ENCODE peak calls at places on chromosomes 1 and 21, in eight cellular contexts. M, X, L, K, E, U, Y and V are unnamed samples.

GRCh38 chr21:29053011-29053553 is 20.4 kb downstream of the CCT8 start:
- ATAC-seq in M (peak; percentile 27), X (peak; percentile 41), L (no peak), K (no peak), E (no peak), U (peak; percentile 16), Y (no peak), V (no peak)

GRCh38 chr1:169604781-169605560 is 18.7 kb upstream of the F5 start:
- ATAC-seq in M (peak; percentile 91), X (peak; percentile 94), L (peak; percentile 39), K (peak; percentile 92), E (peak; percentile 91), U (no peak), Y (peak; percentile 92), V (peak; percentile 88)

GRCh38 chr1:43824795-43825194 is 108.8 kb upstream of the ARTN start:
- ATAC-seq in M (no peak), X (no peak), L (no peak), K (no peak), E (no peak), U (no peak), Y (no peak), V (no peak)

GRCh38 chr1:119582801-119583200 is 65.3 kb downstream of the ZNF697 start:
- ATAC-seq in M (peak; percentile 55), X (peak; percentile 71), L (peak; percentile 88), K (no peak), E (peak; percentile 95), U (peak; percentile 97), Y (no peak), V (peak; percentile 43)

GRCh38 chr1:200243042-200243437 is 166.8 kb downstream of the ZNF281 start:
- ATAC-seq in M (no peak), X (no peak), L (no peak), K (no peak), E (no peak), U (no peak), Y (no peak), V (no peak)

GRCh38 chr1:241610056-241610815 is 29.9 kb downstream of the CHML start:
- ATAC-seq in M (no peak), X (no peak), L (peak; percentile 89), K (no peak), E (peak; percentile 52), U (no peak), Y (no peak), V (no peak)

GRCh38 chr21:38126677-38127271 is 130.0 kb upstream of the KCNJ15 start:
- ATAC-seq in M (peak; percentile 69), X (peak; percentile 89), L (peak; percentile 89), K (peak; percentile 85), E (peak; percentile 95), U (peak; percentile 96), Y (no peak), V (peak; percentile 64)

GRCh38 chr1:201551877-201552731 is 13.2 kb downstream of the NAV1 start:
- ATAC-seq in M (no peak), X (no peak), L (no peak), K (no peak), E (peak; percentile 84), U (peak; percentile 55), Y (no peak), V (peak; percentile 28)

GRCh38 chr21:45511007-45511406 is 31.2 kb downstream of the SLC19A1 start:
- ATAC-seq in M (no peak), X (no peak), L (no peak), K (no peak), E (no peak), U (no peak), Y (no peak), V (no peak)